ENCODE peak calls at places on chromosomes 1 and 21, in eight cellular contexts. S is GM04504, B is astrocyte, N is GF-D8, R is GM20000, E is DMS 273 treated with DMSO at 0.1 percent for 48 hours, C is uterus, J is NCI-H774. Q is an unnamed sample.
A peak's percentile ranks its signal among the peaks of the same experiment; 100 is the strongest.

GRCh38 chr21:17512245-17513213 is at the start of gene CXADR:
- DNase-seq in S (no peak), B (peak; percentile 7), N (no peak), R (peak; percentile 86), E (peak; percentile 52), C (peak; percentile 44), J (peak; percentile 91), Q (peak; percentile 96)

GRCh38 chr1:210250665-210250997 is 18.0 kb downstream of the SERTAD4 start:
- DNase-seq in S (no peak), B (no peak), N (no peak), R (peak; percentile 39), E (no peak), C (no peak), J (peak; percentile 9), Q (peak; percentile 60)

GRCh38 chr21:45950740-45951515 is 30.6 kb upstream of the COL6A1 start:
- DNase-seq in S (no peak), B (peak; percentile 25), N (no peak), R (no peak), E (peak; percentile 83), C (peak; percentile 86), J (no peak), Q (no peak)

GRCh38 chr1:157092831-157093230 is 6.8 kb downstream of the ETV3L start:
- DNase-seq in S (no peak), B (no peak), N (no peak), R (no peak), E (no peak), C (peak; percentile 55), J (no peak), Q (no peak)

GRCh38 chr1:11354893-11355593 is 82.0 kb downstream of the UBIAD1 start:
- DNase-seq in S (no peak), B (no peak), N (no peak), R (no peak), E (no peak), C (no peak), J (no peak), Q (no peak)

GRCh38 chr1:174743654-174744561 is 255.8 kb upstream of the CACYBP start:
- DNase-seq in S (peak; percentile 12), B (peak; percentile 16), N (peak; percentile 7), R (peak; percentile 27), E (peak; percentile 32), C (no peak), J (peak; percentile 41), Q (peak; percentile 50)

GRCh38 chr1:8113257-8114220 is 87.4 kb upstream of the ERRFI1 start:
- DNase-seq in S (no peak), B (no peak), N (no peak), R (no peak), E (peak; percentile 48), C (no peak), J (no peak), Q (no peak)

GRCh38 chr1:94063379-94063778 is 57.6 kb downstream of the ABCA4 start:
- DNase-seq in S (no peak), B (peak; percentile 39), N (no peak), R (no peak), E (no peak), C (peak; percentile 64), J (no peak), Q (peak; percentile 43)

GRCh38 chr1:193525917-193526710 is 339.7 kb upstream of the B3GALT2 start:
- DNase-seq in S (no peak), B (no peak), N (no peak), R (no peak), E (no peak), C (no peak), J (no peak), Q (no peak)

GRCh38 chr1:33181038-33181861 is 593 bp downstream of the TRIM62 start:
- DNase-seq in S (no peak), B (peak; percentile 22), N (no peak), R (peak; percentile 62), E (no peak), C (peak; percentile 60), J (peak; percentile 61), Q (peak; percentile 69)

GRCh38 chr1:58123051-58123450 is 423.5 kb downstream of the OMA1 start:
- DNase-seq in S (no peak), B (no peak), N (no peak), R (no peak), E (no peak), C (no peak), J (no peak), Q (no peak)